ENCODE peak calls at places on chromosomes 12 and 14, in ten cellular contexts. W, D, U, Z, A, X, M, Q, N and F are unnamed samples.

GRCh38 chr12:50234347-50234746 is 49.0 kb downstream of the LIMA1 start:
- DNase-seq in D (no peak), U (no peak), W (no peak), A (no peak), X (no peak), N (no peak), Q (no peak), M (peak; percentile 77), Z (no peak), F (no peak)

GRCh38 chr12:85325452-85325851 is 45.4 kb downstream of the ALX1 start:
- DNase-seq in Q (no peak), W (no peak), A (no peak), X (no peak), Z (no peak), M (no peak), N (no peak), U (no peak), D (no peak), F (no peak)

GRCh38 chr12:104585448-104586055 is 128.8 kb downstream of the CHST11 start:
- DNase-seq in Z (no peak), M (peak; percentile 9), Q (no peak), U (no peak), X (no peak), N (no peak), A (no peak), W (no peak), D (no peak), F (no peak)

GRCh38 chr12:104423273-104423672 is 33.5 kb upstream of the CHST11 start:
- DNase-seq in A (no peak), D (no peak), Z (no peak), M (no peak), N (no peak), U (no peak), W (no peak), Q (no peak), X (no peak), F (no peak)

GRCh38 chr12:88468546-88468945 is 111.7 kb downstream of the KITLG start:
- DNase-seq in X (no peak), U (no peak), M (no peak), Q (no peak), W (no peak), Z (no peak), N (no peak), D (no peak), A (no peak), F (no peak)

GRCh38 chr14:85579957-85580356 is 50.0 kb downstream of the FLRT2 start:
- DNase-seq in D (no peak), Z (no peak), Q (no peak), N (no peak), A (no peak), U (no peak), X (peak; percentile 36), M (no peak), W (no peak), F (no peak)

GRCh38 chr12:116697305-116698130 is 40.4 kb downstream of the SPRING1 start:
- DNase-seq in D (no peak), U (no peak), Z (peak; percentile 53), M (no peak), N (no peak), Q (no peak), W (no peak), X (no peak), A (peak; percentile 66), F (no peak)

GRCh38 chr14:45112886-45113772 is 21.2 kb downstream of the FKBP3 start:
- DNase-seq in D (no peak), Z (no peak), M (no peak), W (no peak), X (peak; percentile 17), Q (no peak), U (no peak), N (no peak), A (no peak), F (no peak)

DNA sequence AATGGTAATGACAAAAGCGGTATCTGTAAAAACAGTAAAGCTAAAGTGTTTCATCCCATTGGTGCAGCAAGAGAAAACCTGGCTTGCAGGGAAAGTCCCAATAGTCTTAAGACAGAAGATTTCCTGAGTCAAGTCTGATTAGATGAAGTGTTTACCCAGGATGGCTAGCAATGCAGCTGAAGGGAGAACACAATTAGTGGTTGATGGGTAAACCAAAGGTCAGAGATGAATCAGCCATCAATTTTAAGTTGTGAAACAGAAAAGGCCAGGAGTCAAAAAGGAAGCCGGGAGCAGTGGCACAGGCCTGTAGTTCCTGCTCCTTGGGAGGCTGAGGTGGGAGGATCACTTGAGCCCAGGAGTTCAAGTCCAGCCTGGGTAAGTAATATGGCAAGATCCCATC is 52.6 kb downstream of the SEC23A start:
- DNase-seq in D (no peak), Z (no peak), U (no peak), M (no peak), N (no peak), X (peak; percentile 72), W (peak; percentile 76), Q (no peak), A (no peak), F (no peak)
- H3K36me3 ChIP-seq in D (peaks cover 51% of the 10 kb centered on the region), Z (peaks cover 80% of the 10 kb centered on the region), U (peaks cover 100% of the 10 kb centered on the region), M (peaks cover 89% of the 10 kb centered on the region), N (peaks cover 78% of the 10 kb centered on the region), X (peaks cover 87% of the 10 kb centered on the region), W (peaks cover 1% of the 10 kb centered on the region), Q (peaks cover 96% of the 10 kb centered on the region), A (peaks cover 42% of the 10 kb centered on the region), F (peaks cover 2% of the 10 kb centered on the region)

GRCh38 chr14:20661197-20661596 is 19.7 kb upstream of the OR6S1 start:
- DNase-seq in W (no peak), A (no peak), Q (no peak), U (no peak), Z (no peak), X (no peak), M (no peak), N (no peak), D (no peak), F (no peak)

GRCh38 chr14:20658246-20658645 is 16.8 kb upstream of the OR6S1 start:
- DNase-seq in Z (no peak), Q (no peak), A (no peak), W (no peak), D (no peak), X (no peak), U (no peak), N (peak; percentile 13), M (no peak), F (no peak)

GRCh38 chr14:20659813-20660395 is 18.4 kb upstream of the OR6S1 start:
- DNase-seq in D (no peak), M (no peak), A (no peak), W (no peak), Q (no peak), X (no peak), N (peak; percentile 40), Z (no peak), U (peak; percentile 26), F (no peak)

GRCh38 chr14:20667957-20668356 is 16.4 kb upstream of the RNASE4 start:
- DNase-seq in U (no peak), A (no peak), M (no peak), N (no peak), W (no peak), Z (peak; percentile 83), Q (no peak), X (no peak), D (no peak), F (no peak)

DNA sequence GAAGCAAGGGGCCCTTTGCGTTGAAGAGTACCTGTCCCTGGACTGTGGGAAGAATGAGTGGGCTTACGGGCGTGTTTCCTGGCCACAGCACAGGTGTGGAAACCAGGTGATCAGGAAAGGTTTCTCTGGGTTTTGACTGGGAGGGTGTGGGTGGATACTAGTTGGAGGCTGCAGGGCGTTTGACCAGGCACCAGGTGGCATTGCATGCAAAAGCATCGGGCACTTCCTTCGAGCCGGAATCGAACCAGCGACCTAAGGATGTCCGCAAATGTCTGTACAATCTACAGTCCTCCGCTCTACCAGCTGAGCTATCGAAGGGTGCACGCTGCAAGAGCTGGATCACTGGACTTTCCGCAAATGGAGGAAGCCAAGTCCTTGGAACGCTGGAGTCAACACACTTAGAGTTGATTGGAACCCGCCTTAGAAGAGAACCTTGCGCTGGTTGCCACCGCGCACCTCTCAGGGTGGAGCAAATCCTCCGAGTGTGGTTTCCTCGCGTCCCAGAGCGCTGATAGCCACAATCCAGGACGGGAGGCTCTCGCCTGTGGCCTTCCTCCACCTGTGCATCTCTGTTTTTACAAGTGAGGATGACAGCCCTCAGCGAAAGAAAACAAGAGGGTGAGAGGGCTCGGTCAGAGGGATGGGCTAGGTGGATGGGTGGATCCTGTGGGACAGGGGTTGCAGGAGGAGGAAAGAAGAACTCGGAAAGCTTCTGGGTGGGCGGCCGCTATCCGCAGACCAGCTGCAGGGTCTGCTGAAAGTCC is 21.2 kb upstream of the RNASE4 start:
- DNase-seq in D (peak; percentile 73), Z (peak; percentile 59), Q (peak; percentile 83), M (peak; percentile 88), A (peak; percentile 45), X (peak; percentile 33), U (peak; percentile 75), N (peak; percentile 42), W (no peak), F (no peak)
- H3K4me3 ChIP-seq in D (peak overlapping the region; percentile 30), Z (no peak overlapping the region), Q (peak overlapping the region; percentile 36), M (peak overlapping the region; percentile 31), A (no peak overlapping the region), X (peak overlapping the region; percentile 45), U (peak overlapping the region; percentile 25), N (no peak overlapping the region), W (peak overlapping the region; percentile 8), F (peak overlapping the region; percentile 65)

GRCh38 chr12:21655594-21655993 is 2.0 kb downstream of the LDHB start:
- DNase-seq in U (no peak), M (no peak), N (no peak), A (no peak), Q (no peak), X (no peak), D (no peak), W (no peak), Z (no peak), F (no peak)

GRCh38 chr12:21649034-21649433 is 8.6 kb downstream of the LDHB start:
- DNase-seq in X (no peak), M (no peak), W (no peak), D (no peak), N (no peak), Q (no peak), Z (no peak), U (no peak), A (no peak), F (no peak)

GRCh38 chr12:21648378-21648777 is 9.3 kb downstream of the LDHB start:
- DNase-seq in A (no peak), U (no peak), Q (no peak), X (no peak), D (no peak), N (no peak), M (no peak), W (no peak), Z (no peak), F (no peak)

GRCh38 chr12:21650997-21651396 is 6.6 kb downstream of the LDHB start:
- DNase-seq in U (no peak), Z (no peak), W (no peak), Q (no peak), D (no peak), N (no peak), M (no peak), A (no peak), X (no peak), F (no peak)

DNA sequence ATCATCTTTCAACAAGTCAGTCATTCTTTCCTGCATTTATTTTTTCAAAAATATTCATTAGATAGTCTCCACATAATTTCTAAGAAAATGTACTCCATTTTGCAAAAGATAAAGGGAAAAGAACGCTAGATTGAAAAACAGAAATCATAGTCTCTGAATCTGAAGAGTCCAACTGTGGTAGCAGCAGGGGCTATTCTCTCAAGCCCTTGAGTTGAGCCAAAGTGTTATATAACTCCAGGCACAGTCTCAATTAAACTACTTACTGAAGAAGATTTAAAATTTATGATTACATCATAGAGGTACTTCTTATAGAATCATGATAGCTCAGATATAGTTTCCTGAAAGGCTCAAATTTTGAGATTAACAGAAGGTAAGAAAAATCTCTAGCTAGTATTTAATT is 5.8 kb downstream of the LDHB start:
- DNase-seq in W (no peak), Q (no peak), M (no peak), U (no peak), X (no peak), D (no peak), Z (no peak), A (no peak), N (no peak), F (no peak)
- H3K36me3 ChIP-seq in W (peaks cover 3% of the 10 kb centered on the region), Q (peaks cover 55% of the 10 kb centered on the region), M (peaks cover 19% of the 10 kb centered on the region), U (peaks cover 53% of the 10 kb centered on the region), X (peaks cover 78% of the 10 kb centered on the region), D (peaks cover 11% of the 10 kb centered on the region), Z (peaks cover 100% of the 10 kb centered on the region), A (peaks cover 39% of the 10 kb centered on the region), N (peaks cover 39% of the 10 kb centered on the region), F (peaks cover 34% of the 10 kb centered on the region)

GRCh38 chr14:58635041-58635440 is 2.7 kb upstream of the DACT1 start:
- DNase-seq in M (no peak), A (no peak), Z (no peak), Q (no peak), N (no peak), W (no peak), D (no peak), X (no peak), U (no peak), F (no peak)
- H3K4me3 ChIP-seq in M (no peak overlapping the region), A (no peak overlapping the region), Z (no peak overlapping the region), Q (no peak overlapping the region), N (no peak overlapping the region), W (no peak overlapping the region), D (no peak overlapping the region), X (no peak overlapping the region), U (no peak overlapping the region), F (no peak overlapping the region)